ENCODE peak calls at places on chromosomes 2 and 18, in ten cellular contexts. One of them, this sample, is unnamed.

GRCh38 chr2:102235491-102235890 is 48.7 kb downstream of the IL1RL2 start:
- DNase-seq in stimulated activated CD4-positive, alpha-beta T cell treated with anti-CD3 and anti-CD28 coated beads, Interleukin-12 subunit alpha, Interleukin-12 subunit beta, amount 100 ng/mL, for 4 hours: no peak
- DNase-seq in fibroblast of villous mesenchyme: peak
- DNase-seq in fibroblast of mammary gland: peak
- DNase-seq in activated T-cell treated with anti-CD3 and anti-CD28 coated beads for 1 hour: no peak
- DNase-seq in heart right ventricle: no peak
- DNase-seq in HEK293T: no peak
- DNase-seq in fibroblast of pulmonary artery: peak
- DNase-seq in stimulated activated CD8-positive, alpha-beta memory T cell treated with anti-CD3 and anti-CD28 coated beads, Interleukin-12 subunit alpha, Interleukin-12 subunit beta, amount 100 ng/mL, for 1 hour: no peak
- DNase-seq in AG08395: no peak
- DNase-seq in this sample: no peak

GRCh38 chr2:367246-367645 is 79.4 kb upstream of the ALKAL2 start:
- DNase-seq in stimulated activated CD4-positive, alpha-beta T cell treated with anti-CD3 and anti-CD28 coated beads, Interleukin-12 subunit alpha, Interleukin-12 subunit beta, amount 100 ng/mL, for 4 hours: no peak
- DNase-seq in fibroblast of villous mesenchyme: no peak
- DNase-seq in fibroblast of mammary gland: no peak
- DNase-seq in activated T-cell treated with anti-CD3 and anti-CD28 coated beads for 1 hour: no peak
- DNase-seq in heart right ventricle: no peak
- DNase-seq in HEK293T: no peak
- DNase-seq in fibroblast of pulmonary artery: no peak
- DNase-seq in stimulated activated CD8-positive, alpha-beta memory T cell treated with anti-CD3 and anti-CD28 coated beads, Interleukin-12 subunit alpha, Interleukin-12 subunit beta, amount 100 ng/mL, for 1 hour: no peak
- DNase-seq in AG08395: no peak
- DNase-seq in this sample: no peak

GRCh38 chr2:240615830-240616547 is 9.3 kb upstream of the GPR35 start:
- DNase-seq in stimulated activated CD4-positive, alpha-beta T cell treated with anti-CD3 and anti-CD28 coated beads, Interleukin-12 subunit alpha, Interleukin-12 subunit beta, amount 100 ng/mL, for 4 hours: no peak
- DNase-seq in fibroblast of villous mesenchyme: no peak
- DNase-seq in fibroblast of mammary gland: no peak
- DNase-seq in activated T-cell treated with anti-CD3 and anti-CD28 coated beads for 1 hour: no peak
- DNase-seq in heart right ventricle: no peak
- DNase-seq in HEK293T: no peak
- DNase-seq in fibroblast of pulmonary artery: no peak
- DNase-seq in stimulated activated CD8-positive, alpha-beta memory T cell treated with anti-CD3 and anti-CD28 coated beads, Interleukin-12 subunit alpha, Interleukin-12 subunit beta, amount 100 ng/mL, for 1 hour: no peak
- DNase-seq in AG08395: no peak
- DNase-seq in this sample: peak

GRCh38 chr2:43790118-43790517 is 16.3 kb downstream of the DYNC2LI1 start:
- DNase-seq in stimulated activated CD4-positive, alpha-beta T cell treated with anti-CD3 and anti-CD28 coated beads, Interleukin-12 subunit alpha, Interleukin-12 subunit beta, amount 100 ng/mL, for 4 hours: no peak
- DNase-seq in fibroblast of villous mesenchyme: peak
- DNase-seq in fibroblast of mammary gland: no peak
- DNase-seq in activated T-cell treated with anti-CD3 and anti-CD28 coated beads for 1 hour: no peak
- DNase-seq in heart right ventricle: no peak
- DNase-seq in HEK293T: no peak
- DNase-seq in fibroblast of pulmonary artery: peak
- DNase-seq in stimulated activated CD8-positive, alpha-beta memory T cell treated with anti-CD3 and anti-CD28 coated beads, Interleukin-12 subunit alpha, Interleukin-12 subunit beta, amount 100 ng/mL, for 1 hour: no peak
- DNase-seq in AG08395: peak
- DNase-seq in this sample: no peak

GRCh38 chr18:9996104-9996503 is 82.3 kb downstream of the VAPA start:
- DNase-seq in stimulated activated CD4-positive, alpha-beta T cell treated with anti-CD3 and anti-CD28 coated beads, Interleukin-12 subunit alpha, Interleukin-12 subunit beta, amount 100 ng/mL, for 4 hours: no peak
- DNase-seq in fibroblast of villous mesenchyme: peak
- DNase-seq in fibroblast of mammary gland: no peak
- DNase-seq in activated T-cell treated with anti-CD3 and anti-CD28 coated beads for 1 hour: no peak
- DNase-seq in heart right ventricle: no peak
- DNase-seq in HEK293T: no peak
- DNase-seq in fibroblast of pulmonary artery: no peak
- DNase-seq in stimulated activated CD8-positive, alpha-beta memory T cell treated with anti-CD3 and anti-CD28 coated beads, Interleukin-12 subunit alpha, Interleukin-12 subunit beta, amount 100 ng/mL, for 1 hour: no peak
- DNase-seq in AG08395: no peak
- DNase-seq in this sample: no peak

GRCh38 chr18:27014841-27015240 is 149.3 kb upstream of the AQP4 start:
- DNase-seq in stimulated activated CD4-positive, alpha-beta T cell treated with anti-CD3 and anti-CD28 coated beads, Interleukin-12 subunit alpha, Interleukin-12 subunit beta, amount 100 ng/mL, for 4 hours: no peak
- DNase-seq in fibroblast of villous mesenchyme: no peak
- DNase-seq in fibroblast of mammary gland: no peak
- DNase-seq in activated T-cell treated with anti-CD3 and anti-CD28 coated beads for 1 hour: no peak
- DNase-seq in heart right ventricle: no peak
- DNase-seq in HEK293T: no peak
- DNase-seq in fibroblast of pulmonary artery: no peak
- DNase-seq in stimulated activated CD8-positive, alpha-beta memory T cell treated with anti-CD3 and anti-CD28 coated beads, Interleukin-12 subunit alpha, Interleukin-12 subunit beta, amount 100 ng/mL, for 1 hour: no peak
- DNase-seq in AG08395: no peak
- DNase-seq in this sample: no peak

GRCh38 chr18:69267895-69268294 is 132.8 kb upstream of the DOK6 start:
- DNase-seq in stimulated activated CD4-positive, alpha-beta T cell treated with anti-CD3 and anti-CD28 coated beads, Interleukin-12 subunit alpha, Interleukin-12 subunit beta, amount 100 ng/mL, for 4 hours: no peak
- DNase-seq in fibroblast of villous mesenchyme: no peak
- DNase-seq in fibroblast of mammary gland: no peak
- DNase-seq in activated T-cell treated with anti-CD3 and anti-CD28 coated beads for 1 hour: no peak
- DNase-seq in heart right ventricle: no peak
- DNase-seq in HEK293T: no peak
- DNase-seq in fibroblast of pulmonary artery: no peak
- DNase-seq in stimulated activated CD8-positive, alpha-beta memory T cell treated with anti-CD3 and anti-CD28 coated beads, Interleukin-12 subunit alpha, Interleukin-12 subunit beta, amount 100 ng/mL, for 1 hour: no peak
- DNase-seq in AG08395: no peak
- DNase-seq in this sample: no peak

GRCh38 chr18:22734812-22735627 is 198.1 kb upstream of the RBBP8 start:
- DNase-seq in stimulated activated CD4-positive, alpha-beta T cell treated with anti-CD3 and anti-CD28 coated beads, Interleukin-12 subunit alpha, Interleukin-12 subunit beta, amount 100 ng/mL, for 4 hours: no peak
- DNase-seq in fibroblast of villous mesenchyme: peak
- DNase-seq in fibroblast of mammary gland: peak
- DNase-seq in activated T-cell treated with anti-CD3 and anti-CD28 coated beads for 1 hour: no peak
- DNase-seq in heart right ventricle: no peak
- DNase-seq in HEK293T: no peak
- DNase-seq in fibroblast of pulmonary artery: peak
- DNase-seq in stimulated activated CD8-positive, alpha-beta memory T cell treated with anti-CD3 and anti-CD28 coated beads, Interleukin-12 subunit alpha, Interleukin-12 subunit beta, amount 100 ng/mL, for 1 hour: no peak
- DNase-seq in AG08395: no peak
- DNase-seq in this sample: no peak

GRCh38 chr2:96891591-96892333 is 21.9 kb upstream of the SEMA4C start:
- DNase-seq in stimulated activated CD4-positive, alpha-beta T cell treated with anti-CD3 and anti-CD28 coated beads, Interleukin-12 subunit alpha, Interleukin-12 subunit beta, amount 100 ng/mL, for 4 hours: no peak
- DNase-seq in fibroblast of villous mesenchyme: peak
- DNase-seq in fibroblast of mammary gland: no peak
- DNase-seq in activated T-cell treated with anti-CD3 and anti-CD28 coated beads for 1 hour: peak
- DNase-seq in heart right ventricle: no peak
- DNase-seq in HEK293T: no peak
- DNase-seq in fibroblast of pulmonary artery: peak
- DNase-seq in stimulated activated CD8-positive, alpha-beta memory T cell treated with anti-CD3 and anti-CD28 coated beads, Interleukin-12 subunit alpha, Interleukin-12 subunit beta, amount 100 ng/mL, for 1 hour: no peak
- DNase-seq in AG08395: no peak
- DNase-seq in this sample: no peak

GRCh38 chr2:137886432-137886831 is 77.8 kb upstream of the HNMT start:
- DNase-seq in stimulated activated CD4-positive, alpha-beta T cell treated with anti-CD3 and anti-CD28 coated beads, Interleukin-12 subunit alpha, Interleukin-12 subunit beta, amount 100 ng/mL, for 4 hours: no peak
- DNase-seq in fibroblast of villous mesenchyme: no peak
- DNase-seq in fibroblast of mammary gland: no peak
- DNase-seq in activated T-cell treated with anti-CD3 and anti-CD28 coated beads for 1 hour: no peak
- DNase-seq in heart right ventricle: no peak
- DNase-seq in HEK293T: no peak
- DNase-seq in fibroblast of pulmonary artery: no peak
- DNase-seq in stimulated activated CD8-positive, alpha-beta memory T cell treated with anti-CD3 and anti-CD28 coated beads, Interleukin-12 subunit alpha, Interleukin-12 subunit beta, amount 100 ng/mL, for 1 hour: no peak
- DNase-seq in AG08395: no peak
- DNase-seq in this sample: no peak

GRCh38 chr2:164671664-164672396 is 50.5 kb upstream of the GRB14 start:
- DNase-seq in stimulated activated CD4-positive, alpha-beta T cell treated with anti-CD3 and anti-CD28 coated beads, Interleukin-12 subunit alpha, Interleukin-12 subunit beta, amount 100 ng/mL, for 4 hours: no peak
- DNase-seq in fibroblast of villous mesenchyme: no peak
- DNase-seq in fibroblast of mammary gland: no peak
- DNase-seq in activated T-cell treated with anti-CD3 and anti-CD28 coated beads for 1 hour: no peak
- DNase-seq in heart right ventricle: no peak
- DNase-seq in HEK293T: no peak
- DNase-seq in fibroblast of pulmonary artery: peak
- DNase-seq in stimulated activated CD8-positive, alpha-beta memory T cell treated with anti-CD3 and anti-CD28 coated beads, Interleukin-12 subunit alpha, Interleukin-12 subunit beta, amount 100 ng/mL, for 1 hour: no peak
- DNase-seq in AG08395: peak
- DNase-seq in this sample: no peak

GRCh38 chr2:240255811-240256703 is 115.6 kb upstream of the OTOS start:
- DNase-seq in stimulated activated CD4-positive, alpha-beta T cell treated with anti-CD3 and anti-CD28 coated beads, Interleukin-12 subunit alpha, Interleukin-12 subunit beta, amount 100 ng/mL, for 4 hours: no peak
- DNase-seq in fibroblast of villous mesenchyme: no peak
- DNase-seq in fibroblast of mammary gland: no peak
- DNase-seq in activated T-cell treated with anti-CD3 and anti-CD28 coated beads for 1 hour: no peak
- DNase-seq in heart right ventricle: no peak
- DNase-seq in HEK293T: no peak
- DNase-seq in fibroblast of pulmonary artery: no peak
- DNase-seq in stimulated activated CD8-positive, alpha-beta memory T cell treated with anti-CD3 and anti-CD28 coated beads, Interleukin-12 subunit alpha, Interleukin-12 subunit beta, amount 100 ng/mL, for 1 hour: no peak
- DNase-seq in AG08395: no peak
- DNase-seq in this sample: no peak

GRCh38 chr2:214591359-214591758 is 180.5 kb downstream of the VWC2L start:
- DNase-seq in stimulated activated CD4-positive, alpha-beta T cell treated with anti-CD3 and anti-CD28 coated beads, Interleukin-12 subunit alpha, Interleukin-12 subunit beta, amount 100 ng/mL, for 4 hours: no peak
- DNase-seq in fibroblast of villous mesenchyme: no peak
- DNase-seq in fibroblast of mammary gland: no peak
- DNase-seq in activated T-cell treated with anti-CD3 and anti-CD28 coated beads for 1 hour: no peak
- DNase-seq in heart right ventricle: no peak
- DNase-seq in HEK293T: no peak
- DNase-seq in fibroblast of pulmonary artery: no peak
- DNase-seq in stimulated activated CD8-positive, alpha-beta memory T cell treated with anti-CD3 and anti-CD28 coated beads, Interleukin-12 subunit alpha, Interleukin-12 subunit beta, amount 100 ng/mL, for 1 hour: no peak
- DNase-seq in AG08395: no peak
- DNase-seq in this sample: no peak

GRCh38 chr2:168450171-168450570 is 5.9 kb upstream of the CERS6 start:
- DNase-seq in stimulated activated CD4-positive, alpha-beta T cell treated with anti-CD3 and anti-CD28 coated beads, Interleukin-12 subunit alpha, Interleukin-12 subunit beta, amount 100 ng/mL, for 4 hours: no peak
- DNase-seq in fibroblast of villous mesenchyme: no peak
- DNase-seq in fibroblast of mammary gland: no peak
- DNase-seq in activated T-cell treated with anti-CD3 and anti-CD28 coated beads for 1 hour: no peak
- DNase-seq in heart right ventricle: no peak
- DNase-seq in HEK293T: no peak
- DNase-seq in fibroblast of pulmonary artery: no peak
- DNase-seq in stimulated activated CD8-positive, alpha-beta memory T cell treated with anti-CD3 and anti-CD28 coated beads, Interleukin-12 subunit alpha, Interleukin-12 subunit beta, amount 100 ng/mL, for 1 hour: no peak
- DNase-seq in AG08395: no peak
- DNase-seq in this sample: no peak

GRCh38 chr18:59455728-59456276 is 96.7 kb upstream of the LMAN1 start:
- DNase-seq in stimulated activated CD4-positive, alpha-beta T cell treated with anti-CD3 and anti-CD28 coated beads, Interleukin-12 subunit alpha, Interleukin-12 subunit beta, amount 100 ng/mL, for 4 hours: no peak
- DNase-seq in fibroblast of villous mesenchyme: no peak
- DNase-seq in fibroblast of mammary gland: no peak
- DNase-seq in activated T-cell treated with anti-CD3 and anti-CD28 coated beads for 1 hour: no peak
- DNase-seq in heart right ventricle: no peak
- DNase-seq in HEK293T: peak
- DNase-seq in fibroblast of pulmonary artery: no peak
- DNase-seq in stimulated activated CD8-positive, alpha-beta memory T cell treated with anti-CD3 and anti-CD28 coated beads, Interleukin-12 subunit alpha, Interleukin-12 subunit beta, amount 100 ng/mL, for 1 hour: no peak
- DNase-seq in AG08395: no peak
- DNase-seq in this sample: no peak

GRCh38 chr2:156907806-156908205 is 349.7 kb upstream of the GALNT5 start:
- DNase-seq in stimulated activated CD4-positive, alpha-beta T cell treated with anti-CD3 and anti-CD28 coated beads, Interleukin-12 subunit alpha, Interleukin-12 subunit beta, amount 100 ng/mL, for 4 hours: no peak
- DNase-seq in fibroblast of villous mesenchyme: no peak
- DNase-seq in fibroblast of mammary gland: peak
- DNase-seq in activated T-cell treated with anti-CD3 and anti-CD28 coated beads for 1 hour: no peak
- DNase-seq in heart right ventricle: no peak
- DNase-seq in HEK293T: no peak
- DNase-seq in fibroblast of pulmonary artery: no peak
- DNase-seq in stimulated activated CD8-positive, alpha-beta memory T cell treated with anti-CD3 and anti-CD28 coated beads, Interleukin-12 subunit alpha, Interleukin-12 subunit beta, amount 100 ng/mL, for 1 hour: no peak
- DNase-seq in AG08395: no peak
- DNase-seq in this sample: no peak

GRCh38 chr2:17587469-17587868 is 47.0 kb downstream of the VSNL1 start:
- DNase-seq in stimulated activated CD4-positive, alpha-beta T cell treated with anti-CD3 and anti-CD28 coated beads, Interleukin-12 subunit alpha, Interleukin-12 subunit beta, amount 100 ng/mL, for 4 hours: no peak
- DNase-seq in fibroblast of villous mesenchyme: no peak
- DNase-seq in fibroblast of mammary gland: no peak
- DNase-seq in activated T-cell treated with anti-CD3 and anti-CD28 coated beads for 1 hour: no peak
- DNase-seq in heart right ventricle: no peak
- DNase-seq in HEK293T: no peak
- DNase-seq in fibroblast of pulmonary artery: no peak
- DNase-seq in stimulated activated CD8-positive, alpha-beta memory T cell treated with anti-CD3 and anti-CD28 coated beads, Interleukin-12 subunit alpha, Interleukin-12 subunit beta, amount 100 ng/mL, for 1 hour: no peak
- DNase-seq in AG08395: no peak
- DNase-seq in this sample: no peak

GRCh38 chr18:62490967-62491366 is 31.9 kb upstream of the ZCCHC2 start:
- DNase-seq in stimulated activated CD4-positive, alpha-beta T cell treated with anti-CD3 and anti-CD28 coated beads, Interleukin-12 subunit alpha, Interleukin-12 subunit beta, amount 100 ng/mL, for 4 hours: no peak
- DNase-seq in fibroblast of villous mesenchyme: no peak
- DNase-seq in fibroblast of mammary gland: no peak
- DNase-seq in activated T-cell treated with anti-CD3 and anti-CD28 coated beads for 1 hour: no peak
- DNase-seq in heart right ventricle: no peak
- DNase-seq in HEK293T: no peak
- DNase-seq in fibroblast of pulmonary artery: no peak
- DNase-seq in stimulated activated CD8-positive, alpha-beta memory T cell treated with anti-CD3 and anti-CD28 coated beads, Interleukin-12 subunit alpha, Interleukin-12 subunit beta, amount 100 ng/mL, for 1 hour: no peak
- DNase-seq in AG08395: no peak
- DNase-seq in this sample: no peak

GRCh38 chr2:156399950-156400703 is 36.1 kb upstream of the GPD2 start:
- DNase-seq in stimulated activated CD4-positive, alpha-beta T cell treated with anti-CD3 and anti-CD28 coated beads, Interleukin-12 subunit alpha, Interleukin-12 subunit beta, amount 100 ng/mL, for 4 hours: no peak
- DNase-seq in fibroblast of villous mesenchyme: peak
- DNase-seq in fibroblast of mammary gland: peak
- DNase-seq in activated T-cell treated with anti-CD3 and anti-CD28 coated beads for 1 hour: no peak
- DNase-seq in heart right ventricle: peak
- DNase-seq in HEK293T: peak
- DNase-seq in fibroblast of pulmonary artery: peak
- DNase-seq in stimulated activated CD8-positive, alpha-beta memory T cell treated with anti-CD3 and anti-CD28 coated beads, Interleukin-12 subunit alpha, Interleukin-12 subunit beta, amount 100 ng/mL, for 1 hour: no peak
- DNase-seq in AG08395: peak
- DNase-seq in this sample: peak

GRCh38 chr2:15805206-15805605 is 135.1 kb upstream of the MYCN start:
- DNase-seq in stimulated activated CD4-positive, alpha-beta T cell treated with anti-CD3 and anti-CD28 coated beads, Interleukin-12 subunit alpha, Interleukin-12 subunit beta, amount 100 ng/mL, for 4 hours: no peak
- DNase-seq in fibroblast of villous mesenchyme: no peak
- DNase-seq in fibroblast of mammary gland: no peak
- DNase-seq in activated T-cell treated with anti-CD3 and anti-CD28 coated beads for 1 hour: no peak
- DNase-seq in heart right ventricle: no peak
- DNase-seq in HEK293T: no peak
- DNase-seq in fibroblast of pulmonary artery: no peak
- DNase-seq in stimulated activated CD8-positive, alpha-beta memory T cell treated with anti-CD3 and anti-CD28 coated beads, Interleukin-12 subunit alpha, Interleukin-12 subunit beta, amount 100 ng/mL, for 1 hour: no peak
- DNase-seq in AG08395: no peak
- DNase-seq in this sample: no peak

GRCh38 chr2:222722327-222722946 is 51.0 kb downstream of the MOGAT1 start:
- DNase-seq in stimulated activated CD4-positive, alpha-beta T cell treated with anti-CD3 and anti-CD28 coated beads, Interleukin-12 subunit alpha, Interleukin-12 subunit beta, amount 100 ng/mL, for 4 hours: no peak
- DNase-seq in fibroblast of villous mesenchyme: peak
- DNase-seq in fibroblast of mammary gland: peak
- DNase-seq in activated T-cell treated with anti-CD3 and anti-CD28 coated beads for 1 hour: no peak
- DNase-seq in heart right ventricle: no peak
- DNase-seq in HEK293T: no peak
- DNase-seq in fibroblast of pulmonary artery: peak
- DNase-seq in stimulated activated CD8-positive, alpha-beta memory T cell treated with anti-CD3 and anti-CD28 coated beads, Interleukin-12 subunit alpha, Interleukin-12 subunit beta, amount 100 ng/mL, for 1 hour: no peak
- DNase-seq in AG08395: peak
- DNase-seq in this sample: no peak

GRCh38 chr2:239874636-239875356 is 150.3 kb downstream of the NDUFA10 start:
- DNase-seq in stimulated activated CD4-positive, alpha-beta T cell treated with anti-CD3 and anti-CD28 coated beads, Interleukin-12 subunit alpha, Interleukin-12 subunit beta, amount 100 ng/mL, for 4 hours: no peak
- DNase-seq in fibroblast of villous mesenchyme: no peak
- DNase-seq in fibroblast of mammary gland: no peak
- DNase-seq in activated T-cell treated with anti-CD3 and anti-CD28 coated beads for 1 hour: no peak
- DNase-seq in heart right ventricle: no peak
- DNase-seq in HEK293T: no peak
- DNase-seq in fibroblast of pulmonary artery: no peak
- DNase-seq in stimulated activated CD8-positive, alpha-beta memory T cell treated with anti-CD3 and anti-CD28 coated beads, Interleukin-12 subunit alpha, Interleukin-12 subunit beta, amount 100 ng/mL, for 1 hour: no peak
- DNase-seq in AG08395: no peak
- DNase-seq in this sample: no peak

GRCh38 chr2:9336209-9336533 is 87.2 kb downstream of the ITGB1BP1 start:
- DNase-seq in stimulated activated CD4-positive, alpha-beta T cell treated with anti-CD3 and anti-CD28 coated beads, Interleukin-12 subunit alpha, Interleukin-12 subunit beta, amount 100 ng/mL, for 4 hours: no peak
- DNase-seq in fibroblast of villous mesenchyme: peak
- DNase-seq in fibroblast of mammary gland: peak
- DNase-seq in activated T-cell treated with anti-CD3 and anti-CD28 coated beads for 1 hour: no peak
- DNase-seq in heart right ventricle: no peak
- DNase-seq in HEK293T: peak
- DNase-seq in fibroblast of pulmonary artery: peak
- DNase-seq in stimulated activated CD8-positive, alpha-beta memory T cell treated with anti-CD3 and anti-CD28 coated beads, Interleukin-12 subunit alpha, Interleukin-12 subunit beta, amount 100 ng/mL, for 1 hour: no peak
- DNase-seq in AG08395: no peak
- DNase-seq in this sample: no peak

GRCh38 chr2:108542071-108542470 is 7.8 kb downstream of the LIMS1 start:
- DNase-seq in stimulated activated CD4-positive, alpha-beta T cell treated with anti-CD3 and anti-CD28 coated beads, Interleukin-12 subunit alpha, Interleukin-12 subunit beta, amount 100 ng/mL, for 4 hours: no peak
- DNase-seq in fibroblast of villous mesenchyme: peak
- DNase-seq in fibroblast of mammary gland: peak
- DNase-seq in activated T-cell treated with anti-CD3 and anti-CD28 coated beads for 1 hour: no peak
- DNase-seq in heart right ventricle: no peak
- DNase-seq in HEK293T: no peak
- DNase-seq in fibroblast of pulmonary artery: peak
- DNase-seq in stimulated activated CD8-positive, alpha-beta memory T cell treated with anti-CD3 and anti-CD28 coated beads, Interleukin-12 subunit alpha, Interleukin-12 subunit beta, amount 100 ng/mL, for 1 hour: no peak
- DNase-seq in AG08395: peak
- DNase-seq in this sample: no peak

GRCh38 chr2:7707723-7708122 is 790.5 kb downstream of the RNF144A start:
- DNase-seq in stimulated activated CD4-positive, alpha-beta T cell treated with anti-CD3 and anti-CD28 coated beads, Interleukin-12 subunit alpha, Interleukin-12 subunit beta, amount 100 ng/mL, for 4 hours: no peak
- DNase-seq in fibroblast of villous mesenchyme: no peak
- DNase-seq in fibroblast of mammary gland: peak
- DNase-seq in activated T-cell treated with anti-CD3 and anti-CD28 coated beads for 1 hour: no peak
- DNase-seq in heart right ventricle: no peak
- DNase-seq in HEK293T: no peak
- DNase-seq in fibroblast of pulmonary artery: no peak
- DNase-seq in stimulated activated CD8-positive, alpha-beta memory T cell treated with anti-CD3 and anti-CD28 coated beads, Interleukin-12 subunit alpha, Interleukin-12 subunit beta, amount 100 ng/mL, for 1 hour: no peak
- DNase-seq in AG08395: peak
- DNase-seq in this sample: no peak

GRCh38 chr2:74887961-74888670 is 54.2 kb downstream of the HK2 start:
- DNase-seq in stimulated activated CD4-positive, alpha-beta T cell treated with anti-CD3 and anti-CD28 coated beads, Interleukin-12 subunit alpha, Interleukin-12 subunit beta, amount 100 ng/mL, for 4 hours: no peak
- DNase-seq in fibroblast of villous mesenchyme: no peak
- DNase-seq in fibroblast of mammary gland: peak
- DNase-seq in activated T-cell treated with anti-CD3 and anti-CD28 coated beads for 1 hour: no peak
- DNase-seq in heart right ventricle: no peak
- DNase-seq in HEK293T: no peak
- DNase-seq in fibroblast of pulmonary artery: no peak
- DNase-seq in stimulated activated CD8-positive, alpha-beta memory T cell treated with anti-CD3 and anti-CD28 coated beads, Interleukin-12 subunit alpha, Interleukin-12 subunit beta, amount 100 ng/mL, for 1 hour: no peak
- DNase-seq in AG08395: peak
- DNase-seq in this sample: no peak

GRCh38 chr18:79531386-79531785 is 135.7 kb downstream of the NFATC1 start:
- DNase-seq in stimulated activated CD4-positive, alpha-beta T cell treated with anti-CD3 and anti-CD28 coated beads, Interleukin-12 subunit alpha, Interleukin-12 subunit beta, amount 100 ng/mL, for 4 hours: no peak
- DNase-seq in fibroblast of villous mesenchyme: no peak
- DNase-seq in fibroblast of mammary gland: no peak
- DNase-seq in activated T-cell treated with anti-CD3 and anti-CD28 coated beads for 1 hour: no peak
- DNase-seq in heart right ventricle: no peak
- DNase-seq in HEK293T: no peak
- DNase-seq in fibroblast of pulmonary artery: no peak
- DNase-seq in stimulated activated CD8-positive, alpha-beta memory T cell treated with anti-CD3 and anti-CD28 coated beads, Interleukin-12 subunit alpha, Interleukin-12 subunit beta, amount 100 ng/mL, for 1 hour: no peak
- DNase-seq in AG08395: no peak
- DNase-seq in this sample: peak

GRCh38 chr2:28117104-28117596 is 226.6 kb downstream of the BABAM2 start:
- DNase-seq in stimulated activated CD4-positive, alpha-beta T cell treated with anti-CD3 and anti-CD28 coated beads, Interleukin-12 subunit alpha, Interleukin-12 subunit beta, amount 100 ng/mL, for 4 hours: no peak
- DNase-seq in fibroblast of villous mesenchyme: no peak
- DNase-seq in fibroblast of mammary gland: no peak
- DNase-seq in activated T-cell treated with anti-CD3 and anti-CD28 coated beads for 1 hour: no peak
- DNase-seq in heart right ventricle: no peak
- DNase-seq in HEK293T: no peak
- DNase-seq in fibroblast of pulmonary artery: no peak
- DNase-seq in stimulated activated CD8-positive, alpha-beta memory T cell treated with anti-CD3 and anti-CD28 coated beads, Interleukin-12 subunit alpha, Interleukin-12 subunit beta, amount 100 ng/mL, for 1 hour: no peak
- DNase-seq in AG08395: no peak
- DNase-seq in this sample: no peak

This sample was measured in activated CD4-positive, CD25-positive, alpha-beta regulatory T cell treated with anti-CD3 and anti-CD28 coated beads, Interleukin-2, amount 50 U/mL, for 72 hours.